ENCODE peak calls at places on chromosome 16, in five cellular contexts. G, M, R, K and Q are unnamed samples.

GRCh38 chr16:49081556-49081955 is 200.1 kb downstream of the CBLN1 start:
- DNase-seq in R (no peak), K (no peak), G (no peak), M (no peak), Q (no peak)

GRCh38 chr16:6571044-6571443 is 761.6 kb upstream of the RBFOX1 start:
- DNase-seq in K (peak), R (no peak), M (no peak), G (no peak), Q (no peak)

GRCh38 chr16:15777533-15778203 is 79.2 kb downstream of the MYH11 start:
- DNase-seq in G (peak), R (peak), K (peak), M (peak), Q (no peak)

GRCh38 chr16:22126037-22126558 is 33.8 kb downstream of the VWA3A start:
- DNase-seq in G (no peak), R (no peak), K (no peak), M (no peak), Q (no peak)

GRCh38 chr16:86431540-86431939 is 78.8 kb upstream of the FOXF1 start:
- DNase-seq in R (no peak), K (no peak), G (no peak), M (no peak), Q (no peak)

GRCh38 chr16:70465999-70466811 is 11.8 kb downstream of the FCSK start:
- DNase-seq in G (no peak), R (no peak), M (no peak), K (no peak), Q (no peak)

GRCh38 chr16:10776280-10776679 is 32.6 kb downstream of the NUBP1 start:
- DNase-seq in R (no peak), G (no peak), M (no peak), K (no peak), Q (no peak)

GRCh38 chr16:68297908-68298307 is 12.8 kb downstream of the SLC7A6OS start:
- DNase-seq in K (no peak), R (peak), M (no peak), G (no peak), Q (no peak)

GRCh38 chr16:3745751-3746355 is 28.5 kb upstream of the TRAP1 start:
- DNase-seq in G (no peak), R (peak), M (no peak), K (no peak), Q (no peak)

GRCh38 chr16:29663020-29663828 is at the start of gene SPN:
- DNase-seq in R (no peak), K (no peak), G (no peak), M (no peak), Q (no peak)

GRCh38 chr16:1525871-1526607 is 7.4 kb upstream of the TMEM204 start:
- DNase-seq in G (no peak), M (no peak), K (no peak), R (no peak), Q (no peak)

GRCh38 chr16:82240111-82240510 is 70.1 kb upstream of the MPHOSPH6 start:
- DNase-seq in R (no peak), G (no peak), M (no peak), K (no peak), Q (no peak)

GRCh38 chr16:88306860-88307545 is 75.8 kb upstream of the ZNF469 start:
- DNase-seq in M (no peak), K (no peak), R (peak), G (no peak), Q (no peak)

GRCh38 chr16:48300391-48300856 is 53.1 kb upstream of the ABCC11 start:
- DNase-seq in G (no peak), R (peak), M (no peak), K (no peak), Q (no peak)

GRCh38 chr16:27624154-27625049 is 74.5 kb downstream of the KATNIP start:
- DNase-seq in K (no peak), M (no peak), G (no peak), R (no peak), Q (no peak)

GRCh38 chr16:20868890-20869289 is 31.3 kb downstream of the DCUN1D3 start:
- DNase-seq in M (no peak), G (no peak), K (no peak), R (peak), Q (no peak)

GRCh38 chr16:81497690-81498089 is 53.1 kb downstream of the CMIP start:
- DNase-seq in G (no peak), M (no peak), K (no peak), R (no peak), Q (no peak)

GRCh38 chr16:24939738-24940137 is 75.4 kb downstream of the ARHGAP17 start:
- DNase-seq in G (no peak), R (no peak), K (no peak), M (no peak), Q (no peak)

GRCh38 chr16:5852151-5852550 is 754.6 kb upstream of the EEF2KMT start:
- DNase-seq in M (no peak), R (no peak), G (peak), K (no peak), Q (no peak)

GRCh38 chr16:88589441-88589840 is 19.2 kb downstream of the ZC3H18 start:
- DNase-seq in K (no peak), G (no peak), M (no peak), R (no peak), Q (no peak)

GRCh38 chr16:1920727-1921155 is 2.5 kb upstream of the HS3ST6 start:
- DNase-seq in K (no peak), M (peak), G (peak), R (peak), Q (no peak)

GRCh38 chr16:89248196-89249005 is 30.9 kb downstream of the ZNF778 start:
- DNase-seq in R (no peak), K (no peak), G (no peak), M (no peak), Q (no peak)

GRCh38 chr16:80973991-80974390 is 32.7 kb downstream of the CMC2 start:
- DNase-seq in R (no peak), K (no peak), M (no peak), G (no peak), Q (no peak)

GRCh38 chr16:67814567-67814966 is 7.9 kb downstream of the TSNAXIP1 start:
- DNase-seq in M (no peak), K (no peak), G (no peak), R (no peak), Q (no peak)

GRCh38 chr16:87454391-87454790 is 38.4 kb downstream of the ZCCHC14 start:
- DNase-seq in R (no peak), K (no peak), G (no peak), M (no peak), Q (no peak)

GRCh38 chr16:84970447-84971127 is 40.7 kb downstream of the ZDHHC7 start:
- DNase-seq in K (peak), R (peak), M (peak), G (peak), Q (peak)

GRCh38 chr16:5024632-5025031 is 9.1 kb downstream of the NAGPA start:
- DNase-seq in R (no peak), K (peak), G (peak), M (peak), Q (no peak)

GRCh38 chr16:78210305-78210704 is 110.9 kb downstream of the WWOX start:
- DNase-seq in G (peak), K (no peak), R (no peak), M (no peak), Q (no peak)